ENCODE peak calls at places on chromosome 10, in six cellular contexts. X, S, V, T, K and H are unnamed samples. For H3K4me1, the result is how much of the 10 kb centered on the place peaks cover.

GRCh38 chr10:71433116-71433982 is 36.6 kb downstream of the CDH23 start:
- DNase-seq in K (no peak), S (no peak), T (no peak), X (no peak), V (no peak), H (no peak)

GRCh38 chr10:7507887-7508726 is 97.3 kb upstream of the SFMBT2 start:
- DNase-seq in S (no peak), V (no peak), X (no peak), K (no peak), T (no peak), H (peak)

GRCh38 chr10:84204122-84204521 is 9.8 kb downstream of the CDHR1 start:
- DNase-seq in K (no peak), S (no peak), X (no peak), T (no peak), V (no peak), H (no peak)

GRCh38 chr10:124385627-124386185 is 33.0 kb downstream of the OAT start:
- DNase-seq in T (no peak), X (no peak), K (no peak), S (no peak), V (no peak), H (no peak)

GRCh38 chr10:96714031-96714590 is 6.2 kb downstream of the PIK3AP1 start:
- DNase-seq in T (no peak), S (no peak), X (no peak), K (no peak), V (no peak), H (no peak)

GRCh38 chr10:21969326-21970287 is 33.9 kb downstream of the DNAJC1 start:
- DNase-seq in S (no peak), V (no peak), X (no peak), T (no peak), K (no peak), H (no peak)

GRCh38 chr10:104318096-104318725 is 20.1 kb downstream of the ITPRIP start:
- DNase-seq in K (no peak), X (no peak), S (no peak), V (no peak), T (no peak), H (no peak)

GRCh38 chr10:79051766-79052165 is 17.0 kb upstream of the ZMIZ1 start:
- DNase-seq in T (peak), S (no peak), K (no peak), X (peak), V (peak), H (peak)

GRCh38 chr10:129391464-129391863 is 75.6 kb upstream of the MGMT start:
- DNase-seq in S (no peak), K (no peak), V (no peak), X (no peak), T (no peak), H (no peak)

GRCh38 chr10:122504551-122504950 is 43.2 kb downstream of the HTRA1 start:
- DNase-seq in S (peak), X (peak), K (no peak), T (peak), V (peak), H (peak)

GRCh38 chr10:1163204-1163660 is 107.0 kb downstream of the WDR37 start:
- DNase-seq in S (no peak), X (no peak), K (no peak), T (peak), V (no peak), H (no peak)

GRCh38 chr10:13758302-13758701 is 171.5 kb downstream of the PRPF18 start:
- DNase-seq in K (peak), X (no peak), S (no peak), T (no peak), V (no peak), H (no peak)

GRCh38 chr10:113179270-113179669 is 229.2 kb downstream of the TCF7L2 start:
- DNase-seq in K (no peak), X (no peak), V (peak), T (no peak), S (peak), H (no peak)

GRCh38 chr10:117933036-117933435 is 113.7 kb downstream of the RAB11FIP2 start:
- DNase-seq in S (no peak), V (no peak), K (no peak), X (no peak), T (no peak), H (no peak)

GRCh38 chr10:77162697-77163096 is 474.9 kb downstream of the KCNMA1 start:
- DNase-seq in V (no peak), X (no peak), S (no peak), K (no peak), T (no peak), H (no peak)

DNA sequence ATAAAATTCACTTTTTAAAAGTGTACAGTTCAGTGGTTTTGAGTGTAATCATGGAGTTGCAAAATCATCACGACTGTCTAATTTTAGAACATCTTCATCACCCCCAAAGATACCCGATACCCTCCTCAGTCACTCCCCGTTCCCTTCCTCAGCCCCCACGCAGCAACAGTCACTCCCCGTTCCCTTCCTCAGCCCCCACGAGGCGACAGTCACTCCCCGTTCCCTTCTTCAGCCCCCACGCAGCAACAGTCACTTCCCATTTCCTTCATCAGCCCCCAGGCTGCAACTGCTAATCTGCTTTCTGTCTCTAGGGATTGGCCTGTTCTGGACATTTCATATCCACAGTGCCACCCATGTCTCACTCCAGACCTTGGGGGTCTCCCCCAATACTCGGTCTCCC is 161.6 kb upstream of the PPP2R2D start:
- DNase-seq in T (no peak), S (no peak), V (no peak), K (no peak), X (no peak), H (no peak)
- H3K4me1 ChIP-seq in T (under half), S (under half), V (under half), K (under half), X (under half), H (under half)

GRCh38 chr10:24435374-24435773 is 226.4 kb downstream of the KIAA1217 start:
- DNase-seq in K (no peak), T (no peak), X (no peak), V (no peak), S (no peak), H (no peak)

GRCh38 chr10:24430591-24430990 is 221.7 kb downstream of the KIAA1217 start:
- DNase-seq in X (no peak), S (no peak), K (no peak), T (no peak), V (no peak), H (no peak)

GRCh38 chr10:24434961-24435360 is 226.0 kb downstream of the KIAA1217 start:
- DNase-seq in S (no peak), V (no peak), X (no peak), K (no peak), T (no peak), H (no peak)

GRCh38 chr10:24432478-24433416 is 223.8 kb downstream of the KIAA1217 start:
- DNase-seq in X (no peak), T (no peak), V (no peak), K (no peak), S (no peak), H (no peak)

DNA sequence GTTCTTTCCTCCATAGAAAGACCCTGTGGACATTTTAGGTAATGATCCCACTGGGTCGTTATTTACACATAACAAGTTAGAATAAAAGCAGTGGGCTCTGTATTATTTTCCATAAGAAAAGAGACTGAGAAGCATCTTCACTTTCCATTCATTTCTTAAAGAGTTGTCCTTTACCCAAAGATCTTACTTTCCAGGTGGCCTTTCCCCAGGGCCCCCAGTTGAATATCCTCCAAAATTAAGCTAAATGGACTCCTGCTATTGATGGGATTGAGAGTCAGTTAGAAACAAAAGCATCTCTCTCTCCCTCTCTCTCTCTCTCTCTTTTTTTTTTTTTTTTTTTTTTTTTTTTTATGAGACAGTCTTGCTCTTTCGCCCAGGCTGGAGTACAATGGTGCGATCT is 224.8 kb downstream of the KIAA1217 start:
- DNase-seq in V (no peak), K (no peak), T (no peak), X (no peak), S (no peak), H (no peak)
- H3K4me1 ChIP-seq in V (under half), K (under half), T (under half), X (under half), S (under half), H (under half)

DNA sequence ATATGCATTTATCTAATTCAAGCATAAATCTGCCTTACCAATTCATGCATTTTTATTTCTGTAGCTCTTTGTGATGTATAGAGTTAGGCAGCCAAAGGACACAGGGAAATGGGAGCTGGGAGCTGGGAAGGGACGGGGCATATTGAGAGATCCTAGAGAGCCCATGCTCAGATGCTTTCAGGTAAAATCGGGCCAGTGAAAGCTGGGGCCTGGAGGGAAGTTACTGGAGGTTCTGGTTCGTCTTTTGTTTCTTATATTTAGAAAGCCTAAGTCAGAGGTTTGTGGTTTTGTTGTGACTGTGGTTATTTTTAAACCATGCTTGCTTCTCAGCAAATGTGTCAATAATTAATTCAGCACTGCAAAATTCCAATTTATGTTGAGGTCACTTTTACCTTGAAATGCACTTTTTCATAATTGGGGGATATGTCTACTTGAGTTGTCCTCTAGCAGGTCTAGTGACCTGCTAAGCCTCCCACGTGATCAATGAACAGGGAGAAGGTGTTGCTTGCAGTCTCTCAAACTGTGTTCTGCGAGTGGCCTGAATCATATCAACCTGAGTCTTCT is 5.0 kb downstream of the IFIT3 start:
- DNase-seq in S (no peak), T (no peak), K (no peak), V (no peak), X (no peak), H (no peak)
- H3K4me1 ChIP-seq in S (under half), T (under half), K (under half), V (half or more), X (under half), H (under half)

GRCh38 chr10:69481280-69481679 is 30.0 kb downstream of the TSPAN15 start:
- DNase-seq in V (no peak), X (no peak), S (no peak), T (no peak), K (no peak), H (no peak)

GRCh38 chr10:69486922-69487730 is 35.9 kb downstream of the TSPAN15 start:
- DNase-seq in X (no peak), T (no peak), K (peak), V (peak), S (no peak), H (peak)

GRCh38 chr10:69483988-69484387 is 32.7 kb downstream of the TSPAN15 start:
- DNase-seq in K (no peak), S (no peak), T (no peak), V (no peak), X (no peak), H (no peak)

GRCh38 chr10:69482125-69482524 is 30.9 kb downstream of the TSPAN15 start:
- DNase-seq in K (no peak), V (no peak), X (no peak), S (no peak), T (no peak), H (no peak)

DNA sequence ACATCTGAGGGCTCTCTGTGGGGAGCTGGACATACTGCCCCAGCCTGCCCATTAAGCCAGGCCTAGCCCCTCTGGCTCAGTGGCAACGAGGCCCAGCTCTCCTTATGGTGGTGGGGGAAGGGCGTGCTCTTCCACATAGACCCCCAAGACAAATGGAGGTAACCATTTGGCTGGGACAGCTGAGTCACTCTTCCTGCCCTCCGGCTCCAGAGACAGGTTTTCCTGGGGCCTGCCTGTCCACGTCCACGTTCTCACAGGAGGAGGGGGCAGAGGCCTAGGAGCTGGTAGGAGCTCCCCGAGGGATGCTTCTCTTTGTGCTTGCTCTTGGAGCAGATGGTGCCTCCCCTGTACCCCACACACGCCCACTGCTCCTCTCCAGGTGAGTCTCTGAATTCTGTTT is 33.5 kb downstream of the TSPAN15 start:
- DNase-seq in T (no peak), K (no peak), X (no peak), V (no peak), S (no peak), H (no peak)
- H3K4me1 ChIP-seq in T (under half), K (under half), X (under half), V (under half), S (half or more), H (under half)